ENCODE peak calls at places on chromosomes 2 and 18, in nine cellular contexts. A is AG04449; K is effector CD4-positive, alpha-beta T cell; B is NCI-H2107; G is nephron progenitor cell; T is mesothelial cell of epicardium; W is HEK293T; O is anterior cingulate cortex; M is GM19239. H is an unnamed sample.

GRCh38 chr18:50679656-50680055 is 119.8 kb downstream of the MAPK4 start:
- DNase-seq in A (no peak), M (no peak), G (no peak), T (no peak), B (no peak), O (no peak), W (no peak), K (no peak), H (no peak)

GRCh38 chr18:35142270-35142605 is 98.6 kb upstream of the ZNF397 start:
- DNase-seq in T (no peak), M (no peak), G (no peak), O (no peak), B (no peak), A (no peak), W (no peak), K (no peak), H (no peak)

GRCh38 chr2:187618813-187619212 is 64.6 kb upstream of the TFPI start:
- DNase-seq in M (no peak), T (no peak), G (no peak), A (no peak), W (no peak), B (no peak), K (no peak), O (no peak), H (no peak)

GRCh38 chr2:42614838-42615237 is 46.4 kb downstream of the MTA3 start:
- DNase-seq in T (no peak), A (no peak), W (no peak), G (no peak), K (no peak), M (no peak), O (no peak), B (no peak), H (peak; percentile 21)

GRCh38 chr2:143083636-143084035 is 45.6 kb upstream of the ARHGAP15 start:
- DNase-seq in K (no peak), B (no peak), W (no peak), G (no peak), A (peak; percentile 2), O (no peak), T (no peak), M (no peak), H (no peak)

GRCh38 chr2:128622916-128623620 is 304.4 kb upstream of the HS6ST1 start:
- DNase-seq in W (no peak), T (no peak), K (no peak), A (no peak), O (no peak), B (no peak), M (no peak), G (no peak), H (no peak)

GRCh38 chr2:187684181-187684580 is 129.9 kb upstream of the TFPI start:
- DNase-seq in O (no peak), B (no peak), G (no peak), M (no peak), A (no peak), W (no peak), K (no peak), T (no peak), H (no peak)

GRCh38 chr2:11692966-11693521 is 23.0 kb upstream of the NTSR2 start:
- DNase-seq in O (no peak), M (peak; percentile 61), W (peak; percentile 75), K (peak; percentile 63), B (no peak), A (no peak), G (peak; percentile 65), T (peak; percentile 59), H (peak; percentile 52)

GRCh38 chr2:41879367-41879871 is 168.4 kb upstream of the PKDCC start:
- DNase-seq in A (no peak), T (no peak), G (peak; percentile 14), B (peak; percentile 49), K (no peak), W (no peak), O (no peak), M (no peak), H (no peak)

GRCh38 chr2:116809074-116809473 is 1005.4 kb upstream of the DDX18 start:
- DNase-seq in W (no peak), K (no peak), T (no peak), O (no peak), B (no peak), A (no peak), G (no peak), M (no peak), H (no peak)

H was measured in left lung.